ENCODE peak calls at places on chromosome 3, in five cellular contexts. T is IMR-90, G is K562, A is GM12878, B is HepG2. Y is an unnamed sample.

GRCh38 chr3:49609815-49610214 is 55.5 kb downstream of the BSN start:
- DNase-seq in B (no peak), A (no peak), G (no peak), T (no peak), Y (no peak)

GRCh38 chr3:78632925-78633324 is 1134.9 kb downstream of the ROBO1 start:
- DNase-seq in B (no peak), A (no peak), G (no peak), T (no peak), Y (no peak)

GRCh38 chr3:74041068-74041675 is 416.4 kb upstream of the PDZRN3 start:
- DNase-seq in G (no peak), B (no peak), A (no peak), T (no peak), Y (no peak)

GRCh38 chr3:43207628-43208085 is 78.7 kb upstream of the SNRK start:
- DNase-seq in G (no peak), T (peak; percentile 23), A (peak; percentile 40), B (no peak), Y (no peak)

GRCh38 chr3:33250712-33251111 is 26.5 kb upstream of the FBXL2 start:
- DNase-seq in A (no peak), B (no peak), G (no peak), T (peak; percentile 3), Y (no peak)

GRCh38 chr3:134372405-134373277 is 1.6 kb downstream of the AMOTL2 start:
- DNase-seq in T (peak; percentile 30), G (no peak), B (no peak), A (no peak), Y (no peak)

GRCh38 chr3:37723585-37723984 is 138.1 kb upstream of the CTDSPL start:
- DNase-seq in B (no peak), A (no peak), T (no peak), G (no peak), Y (no peak)

GRCh38 chr3:146161725-146162047 is 702 bp upstream of the PLOD2 start:
- DNase-seq in B (peak; percentile 50), T (peak; percentile 63), G (no peak), A (no peak), Y (peak; percentile 46)

GRCh38 chr3:197394464-197395321 is 96.3 kb upstream of the DLG1 start:
- DNase-seq in B (no peak), A (peak; percentile 96), T (peak; percentile 99), G (peak; percentile 35), Y (no peak)

GRCh38 chr3:71444028-71444860 is 139.3 kb downstream of the FOXP1 start:
- DNase-seq in A (peak; percentile 82), G (no peak), B (no peak), T (peak; percentile 90), Y (no peak)

GRCh38 chr3:62676686-62677271 is 198.4 kb downstream of the CADPS start:
- DNase-seq in A (no peak), B (no peak), T (no peak), G (no peak), Y (no peak)

GRCh38 chr3:112074616-112075497 is 11.3 kb upstream of the C3orf52 start:
- DNase-seq in T (peak; percentile 97), A (no peak), G (no peak), B (peak; percentile 82), Y (peak; percentile 87)

GRCh38 chr3:154235330-154235729 is 89.0 kb downstream of the DHX36 start:
- DNase-seq in T (peak; percentile 61), A (no peak), G (no peak), B (no peak), Y (no peak)

GRCh38 chr3:15099364-15100098 is 583 bp upstream of the RBSN start:
- DNase-seq in B (no peak), G (no peak), T (no peak), A (no peak), Y (no peak)

GRCh38 chr3:15096026-15096425 is 2.9 kb downstream of the RBSN start:
- DNase-seq in B (no peak), G (no peak), A (no peak), T (no peak), Y (no peak)

GRCh38 chr3:15102256-15102655 is 3.3 kb upstream of the RBSN start:
- DNase-seq in T (no peak), A (no peak), G (no peak), B (no peak), Y (no peak)

GRCh38 chr3:15097889-15098288 is 1.1 kb downstream of the RBSN start:
- DNase-seq in G (no peak), B (no peak), A (peak; percentile 51), T (no peak), Y (no peak)

GRCh38 chr3:15098503-15099363 is at the start of gene RBSN:
- DNase-seq in G (peak; percentile 97), T (peak; percentile 92), A (peak; percentile 75), B (peak; percentile 88), Y (peak; percentile 92)
- H3K27ac ChIP-seq in G (peak within 1 kb of the TSS; percentile 78), T (peak within 1 kb of the TSS; percentile 86), A (peak within 1 kb of the TSS; percentile 69), B (peak within 1 kb of the TSS; percentile 70), Y (peak within 1 kb of the TSS; percentile 78)

GRCh38 chr3:192417559-192418055 is 309.7 kb downstream of the FGF12 start:
- DNase-seq in A (no peak), B (no peak), G (no peak), T (no peak), Y (no peak)

GRCh38 chr3:192419312-192419711 is 308.0 kb downstream of the FGF12 start:
- DNase-seq in T (no peak), G (no peak), A (no peak), B (no peak), Y (no peak)

GRCh38 chr3:192417012-192417411 is 310.3 kb downstream of the FGF12 start:
- DNase-seq in T (no peak), G (no peak), B (no peak), A (no peak), Y (no peak)

GRCh38 chr3:192422998-192423349 is 304.4 kb downstream of the FGF12 start:
- DNase-seq in B (no peak), G (no peak), A (no peak), T (no peak), Y (no peak)

DNA sequence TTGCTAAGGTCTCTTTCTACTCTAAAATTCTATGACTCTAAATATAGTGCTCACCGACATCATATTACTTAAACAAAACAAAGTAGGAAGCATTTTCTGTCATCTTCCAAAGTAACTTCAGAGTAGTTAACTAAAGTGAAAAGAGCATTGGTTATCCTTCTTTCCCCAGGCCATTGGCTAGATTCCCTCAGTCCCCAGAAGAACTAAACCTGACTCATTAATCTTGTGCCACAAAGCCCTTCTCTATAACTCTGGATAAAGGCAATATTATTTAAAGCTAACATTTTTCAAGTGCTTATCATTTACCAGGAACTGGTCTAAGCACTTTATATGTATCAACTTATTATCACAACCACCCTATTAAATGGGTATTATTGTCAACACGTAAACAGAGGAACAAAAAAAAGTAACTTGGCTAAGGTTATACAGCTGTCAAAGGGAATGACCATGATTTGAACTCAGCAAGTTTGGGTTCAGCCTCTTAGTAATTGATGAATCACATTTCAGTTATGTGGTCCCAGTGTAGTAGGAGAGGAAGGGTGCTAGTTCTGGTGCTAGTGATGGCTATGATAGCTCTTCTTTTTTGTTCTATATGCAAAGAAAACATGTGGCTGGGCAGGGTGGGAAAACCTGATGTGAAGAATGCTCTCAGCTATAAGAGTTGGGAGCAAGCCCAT is 304.9 kb downstream of the FGF12 start:
- DNase-seq in B (no peak), G (no peak), A (no peak), T (no peak), Y (no peak)
- TF ChIP-seq BHLHE40 in B (no peak), G (no peak), A (no peak), T (no peak), Y (no peak)

DNA sequence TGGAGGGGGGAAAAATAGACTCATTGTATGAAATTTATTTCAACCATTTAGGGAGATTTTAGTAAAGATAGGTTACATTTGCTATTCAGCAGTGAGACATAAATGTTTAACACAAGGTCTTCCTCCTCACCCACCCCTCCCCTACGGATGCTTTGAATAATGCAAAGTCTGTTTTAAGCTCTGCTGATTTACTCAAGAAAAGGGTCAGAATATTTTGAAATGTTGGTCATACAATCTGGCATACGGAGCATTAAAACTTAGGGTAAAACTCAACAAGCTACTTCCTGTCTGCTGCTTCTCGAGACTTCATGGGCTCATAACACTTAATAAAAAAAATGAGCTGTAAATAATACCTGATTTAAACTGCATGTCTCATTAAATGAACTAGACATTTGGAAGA is 156.3 kb downstream of the WNT5A start:
- DNase-seq in B (no peak), T (peak; percentile 82), A (no peak), G (no peak), Y (no peak)
- H3K27ac ChIP-seq in B (no peak overlapping the region), T (peak overlapping the region; percentile 43), A (no peak overlapping the region), G (no peak overlapping the region), Y (no peak overlapping the region)

GRCh38 chr3:119690043-119690656 is 12.7 kb upstream of the CFAP91 start:
- DNase-seq in A (no peak), T (peak; percentile 49), G (peak; percentile 9), B (peak; percentile 18), Y (peak; percentile 24)
- TF ChIP-seq BHLHE40 in A (no peak), T (no peak), G (no peak), B (no peak), Y (no peak)

DNA sequence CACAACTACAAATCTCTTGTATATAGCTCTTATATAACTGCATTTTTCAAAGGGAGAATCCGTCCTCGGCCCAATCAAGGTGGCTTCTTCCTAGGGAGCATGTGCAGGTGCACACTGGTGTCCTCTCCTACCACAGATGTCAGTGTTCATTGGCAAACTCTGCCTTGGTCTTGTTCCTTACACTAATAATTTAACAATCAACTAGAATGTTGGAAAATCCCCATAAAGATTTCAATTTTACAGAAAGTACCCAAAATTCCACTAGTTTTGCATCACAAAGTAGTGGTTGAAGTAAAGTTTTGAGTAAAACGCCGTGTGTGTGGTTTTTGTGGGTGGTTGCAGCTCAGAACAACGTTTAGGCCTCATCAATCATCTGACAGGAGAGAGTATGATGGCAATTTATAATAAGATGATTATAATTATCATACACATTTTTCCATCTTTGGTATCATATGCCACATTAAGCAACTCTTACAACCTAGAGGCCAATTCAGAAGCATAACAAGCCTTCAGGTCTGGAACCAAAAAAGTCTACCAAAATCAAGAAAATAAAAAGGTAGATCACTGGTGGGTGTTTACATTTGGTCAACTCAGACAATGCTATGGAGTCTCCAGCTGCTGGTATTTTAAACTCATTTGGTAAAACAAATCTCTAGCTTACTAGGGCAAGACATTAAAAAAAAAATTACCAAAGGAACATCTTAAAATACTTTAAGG is 128.9 kb upstream of the BHLHE40 start:
- DNase-seq in B (no peak), G (no peak), T (no peak), A (peak; percentile 84), Y (no peak)
- H3K27ac ChIP-seq in B (no peak overlapping the region), G (no peak overlapping the region), T (no peak overlapping the region), A (peak overlapping the region; percentile 80), Y (no peak overlapping the region)

DNA sequence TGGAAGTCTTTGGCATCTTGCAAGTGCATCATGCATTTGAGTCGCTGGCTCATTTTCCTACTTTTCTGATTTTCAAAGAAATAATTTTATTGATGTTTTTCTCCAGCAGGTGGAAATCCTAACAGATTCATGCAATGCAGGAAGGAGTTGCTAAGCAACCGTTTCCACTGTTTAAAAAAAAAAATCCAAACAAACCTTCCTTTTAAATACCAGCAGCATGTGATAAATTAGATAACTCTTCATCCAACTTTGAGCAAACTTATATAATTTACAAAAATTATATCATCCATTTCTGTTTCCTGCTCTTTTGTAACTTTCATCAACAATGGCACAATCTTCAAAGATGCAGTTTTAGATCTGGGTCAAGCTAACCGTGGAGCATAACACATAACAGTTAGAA is 364.1 kb downstream of the MFSD1 start:
- DNase-seq in T (no peak), A (no peak), B (no peak), G (no peak), Y (no peak)
- TF ChIP-seq BHLHE40 in T (no peak), A (no peak), B (no peak), G (no peak), Y (no peak)

GRCh38 chr3:106004841-106005240 is 136.0 kb upstream of the CBLB start:
- DNase-seq in T (no peak), B (no peak), A (no peak), G (no peak), Y (no peak)
- H3K27ac ChIP-seq in T (no peak overlapping the region), B (no peak overlapping the region), A (no peak overlapping the region), G (no peak overlapping the region), Y (no peak overlapping the region)